ENCODE peak calls at places on chromosomes 6 and 20, in seven cellular contexts. X is stomach, Z is GM23248, T is AG10803, O is brain microvascular endothelial cell, N is fibroblast of villous mesenchyme, Y is mammary epithelial cell. K is an unnamed sample.
A peak's percentile ranks its signal among the peaks of the same experiment; 100 is the strongest.

GRCh38 chr6:158042245-158042798 is 60.7 kb downstream of the SYNJ2 start:
- DNase-seq in X (peak; percentile 79), Z (peak; percentile 90), T (peak; percentile 68), O (peak; percentile 93), N (peak; percentile 93), Y (peak; percentile 82), K (peak; percentile 48)

GRCh38 chr6:17336425-17336824 is 55.3 kb downstream of the RBM24 start:
- DNase-seq in X (no peak), Z (no peak), T (peak; percentile 39), O (no peak), N (peak; percentile 92), Y (no peak), K (no peak)

GRCh38 chr6:111282564-111282963 is 195.3 kb downstream of the SLC16A10 start:
- DNase-seq in X (no peak), Z (no peak), T (no peak), O (no peak), N (no peak), Y (no peak), K (no peak)

GRCh38 chr6:105545947-105546710 is 143.2 kb upstream of the PREP start:
- DNase-seq in X (no peak), Z (peak; percentile 94), T (peak; percentile 91), O (no peak), N (peak; percentile 97), Y (peak; percentile 39), K (peak; percentile 71)

GRCh38 chr20:42378826-42379225 is 760.6 kb upstream of the CHD6 start:
- DNase-seq in X (no peak), Z (no peak), T (no peak), O (no peak), N (no peak), Y (no peak), K (no peak)

GRCh38 chr6:37549186-37549957 is 49.7 kb upstream of the CCDC167 start:
- DNase-seq in X (no peak), Z (no peak), T (no peak), O (no peak), N (no peak), Y (no peak), K (no peak)

GRCh38 chr20:55353206-55353605 is 652.1 kb downstream of the CBLN4 start:
- DNase-seq in X (no peak), Z (no peak), T (no peak), O (no peak), N (no peak), Y (no peak), K (no peak)

GRCh38 chr6:31317036-31317435 is 39.9 kb downstream of the HLA-B start:
- DNase-seq in X (no peak), Z (no peak), T (no peak), O (no peak), N (no peak), Y (no peak), K (no peak)

GRCh38 chr20:11544029-11544678 is 373.5 kb upstream of the BTBD3 start:
- DNase-seq in X (no peak), Z (peak; percentile 67), T (peak; percentile 63), O (peak; percentile 76), N (peak; percentile 77), Y (peak; percentile 79), K (peak; percentile 25)

GRCh38 chr6:4637691-4638433 is 138.3 kb upstream of the CDYL start:
- DNase-seq in X (no peak), Z (peak; percentile 86), T (peak; percentile 55), O (peak; percentile 80), N (peak; percentile 50), Y (peak; percentile 84), K (peak; percentile 49)

GRCh38 chr20:50027611-50028105 is 44.9 kb downstream of the SNAI1 start:
- DNase-seq in X (no peak), Z (peak; percentile 95), T (peak; percentile 90), O (peak; percentile 81), N (peak; percentile 88), Y (peak; percentile 44), K (peak; percentile 71)

GRCh38 chr20:278607-279571 is 11.7 kb downstream of the C20orf96 start:
- DNase-seq in X (no peak), Z (peak; percentile 77), T (no peak), O (no peak), N (no peak), Y (no peak), K (no peak)

GRCh38 chr6:55778704-55779103 is 96.7 kb downstream of the BMP5 start:
- DNase-seq in X (no peak), Z (no peak), T (no peak), O (no peak), N (no peak), Y (no peak), K (no peak)

GRCh38 chr20:33280000-33280680 is 2.9 kb upstream of the BPIFB1 start:
- DNase-seq in X (no peak), Z (no peak), T (no peak), O (no peak), N (no peak), Y (no peak), K (no peak)

GRCh38 chr6:89050155-89050554 is 30.4 kb upstream of the PNRC1 start:
- DNase-seq in X (no peak), Z (peak; percentile 86), T (peak; percentile 78), O (no peak), N (peak; percentile 91), Y (peak; percentile 17), K (peak; percentile 84)

GRCh38 chr6:89048286-89048923 is 32.1 kb upstream of the PNRC1 start:
- DNase-seq in X (no peak), Z (no peak), T (no peak), O (no peak), N (peak; percentile 38), Y (no peak), K (no peak)

GRCh38 chr6:89050697-89051096 is 29.9 kb upstream of the PNRC1 start:
- DNase-seq in X (no peak), Z (no peak), T (no peak), O (no peak), N (no peak), Y (no peak), K (no peak)

GRCh38 chr6:89047473-89047872 is 33.1 kb upstream of the PNRC1 start:
- DNase-seq in X (no peak), Z (no peak), T (no peak), O (no peak), N (no peak), Y (no peak), K (no peak)

GRCh38 chr6:89048985-89049384 is 31.6 kb upstream of the PNRC1 start:
- DNase-seq in X (no peak), Z (peak; percentile 65), T (peak; percentile 38), O (no peak), N (peak; percentile 53), Y (peak; percentile 35), K (peak; percentile 80)
- H3K4me3 ChIP-seq in X (no peak overlapping the region), Z (no peak overlapping the region), T (no peak overlapping the region), O (no peak overlapping the region), N (no peak overlapping the region), Y (no peak overlapping the region), K (no peak overlapping the region)

GRCh38 chr6:125245523-125246264 is 56.1 kb downstream of the HDDC2 start:
- DNase-seq in X (no peak), Z (no peak), T (no peak), O (no peak), N (no peak), Y (peak; percentile 45), K (no peak)
- H3K4me3 ChIP-seq in X (no peak overlapping the region), Z (no peak overlapping the region), T (no peak overlapping the region), O (no peak overlapping the region), N (no peak overlapping the region), Y (no peak overlapping the region), K (no peak overlapping the region)

GRCh38 chr6:167829513-167829912 is 2.8 kb downstream of the AFDN start:
- DNase-seq in X (no peak), Z (no peak), T (no peak), O (no peak), N (peak; percentile 41), Y (no peak), K (no peak)

GRCh38 chr6:167827588-167828324 is 1.0 kb downstream of the AFDN start:
- DNase-seq in X (peak; percentile 61), Z (peak; percentile 76), T (peak; percentile 40), O (no peak), N (peak; percentile 31), Y (peak; percentile 48), K (no peak)

GRCh38 chr6:167827062-167827587 is 414 bp downstream of the AFDN start:
- DNase-seq in X (peak; percentile 44), Z (peak; percentile 72), T (peak; percentile 16), O (no peak), N (no peak), Y (no peak), K (no peak)

GRCh38 chr6:167826230-167827061 is at the start of gene AFDN:
- DNase-seq in X (peak; percentile 82), Z (peak; percentile 90), T (peak; percentile 40), O (no peak), N (peak; percentile 38), Y (peak; percentile 55), K (no peak)

DNA sequence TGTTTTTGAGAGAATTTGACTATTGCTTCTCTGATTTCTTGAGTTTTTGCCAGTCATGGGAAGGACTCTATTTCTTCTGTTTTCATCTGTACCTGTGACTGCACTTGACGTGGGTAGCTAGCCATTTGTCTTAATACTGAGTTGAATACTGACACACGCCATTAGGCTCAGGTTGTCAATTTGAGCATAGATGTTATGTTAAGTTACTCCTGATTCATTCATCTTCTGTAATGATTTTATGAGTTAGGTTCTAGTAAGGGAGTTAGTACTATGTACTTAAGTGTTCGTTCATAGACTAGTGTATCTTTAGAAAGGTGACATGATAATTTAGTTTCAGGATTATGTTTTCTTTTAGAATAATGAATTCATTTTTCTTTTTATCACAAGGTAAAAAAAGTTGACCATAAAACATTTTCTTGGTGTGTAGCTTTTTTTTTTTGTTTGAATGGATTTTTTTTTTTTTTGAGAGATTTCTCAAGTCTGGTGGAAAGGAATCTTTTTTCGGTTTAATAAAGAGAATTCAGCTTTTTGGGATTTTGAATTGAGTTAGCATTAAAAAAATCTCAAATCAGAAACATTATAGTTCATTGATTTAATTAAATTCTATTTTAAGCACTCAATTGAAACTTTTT is 1.7 kb downstream of the AFDN start:
- DNase-seq in X (no peak), Z (no peak), T (no peak), O (no peak), N (no peak), Y (no peak), K (no peak)
- H3K4me3 ChIP-seq in X (peak overlapping the region; percentile 84), Z (peak overlapping the region; percentile 77), T (no peak overlapping the region), O (peak overlapping the region; percentile 73), N (no peak overlapping the region), Y (peak overlapping the region; percentile 70), K (no peak overlapping the region)

GRCh38 chr20:51696304-51697118 is 71.7 kb downstream of the ATP9A start:
- DNase-seq in X (no peak), Z (peak; percentile 11), T (no peak), O (no peak), N (peak; percentile 70), Y (no peak), K (no peak)
- H3K4me3 ChIP-seq in X (no peak overlapping the region), Z (peak overlapping the region; percentile 25), T (no peak overlapping the region), O (peak overlapping the region; percentile 28), N (peak overlapping the region; percentile 42), Y (no peak overlapping the region), K (peak overlapping the region; percentile 20)

DNA sequence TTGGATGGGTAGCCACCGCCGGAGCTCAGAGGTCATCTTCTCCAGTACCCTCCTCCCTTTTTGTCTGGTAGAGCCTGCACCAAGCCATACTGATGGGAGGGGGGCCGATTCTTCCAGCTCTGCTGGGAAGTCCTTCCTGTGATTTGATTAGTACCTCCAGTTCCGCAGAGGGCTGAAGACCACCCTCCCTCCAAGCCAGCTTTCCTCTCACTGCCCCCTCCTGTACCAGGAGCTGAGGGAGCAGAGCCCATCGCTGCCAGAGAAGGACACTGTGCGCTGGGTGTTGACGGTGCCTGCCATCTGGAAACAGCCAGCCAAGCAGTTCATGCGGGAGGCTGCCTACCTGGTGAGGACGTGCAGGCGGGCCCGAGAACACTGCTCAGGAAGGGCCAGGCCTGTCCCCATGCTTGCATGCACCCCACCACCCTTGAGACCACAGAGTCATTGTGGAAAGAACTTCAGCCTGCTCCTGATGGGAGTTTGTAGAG is 13.2 kb downstream of the HSPA12B start:
- DNase-seq in X (no peak), Z (no peak), T (no peak), O (no peak), N (no peak), Y (no peak), K (no peak)
- H3K4me3 ChIP-seq in X (no peak overlapping the region), Z (no peak overlapping the region), T (no peak overlapping the region), O (no peak overlapping the region), N (no peak overlapping the region), Y (no peak overlapping the region), K (no peak overlapping the region)